ENCODE peak calls at places on chromosomes 13 and 19, in six cellular contexts. B is breast epithelium, V is BJ, Y is A673, K is OCI-LY7, Q is uterus. H is an unnamed sample.
A peak's percentile ranks its signal among the peaks of the same experiment; 100 is the strongest.

GRCh38 chr13:50130686-50131051 is 115.4 kb downstream of the KCNRG start:
- DNase-seq in Q (no peak), K (peak; percentile 51), V (no peak), Y (no peak), B (no peak), H (peak; percentile 49)

GRCh38 chr19:51370230-51370629 is 1.4 kb upstream of the CLDND2 start:
- DNase-seq in Q (no peak), K (no peak), V (no peak), Y (no peak), B (no peak), H (no peak)

GRCh38 chr19:46624958-46625661 is at the start of gene PTGIR:
- DNase-seq in K (no peak), Y (no peak), Q (peak; percentile 84), V (no peak), B (no peak), H (no peak)

GRCh38 chr19:30552593-30552992 is 180.4 kb downstream of the ZNF536 start:
- DNase-seq in Q (no peak), Y (no peak), K (no peak), V (no peak), B (no peak), H (no peak)

GRCh38 chr19:47228937-47229673 is 1.9 kb downstream of the BBC3 start:
- DNase-seq in K (peak; percentile 42), Q (peak; percentile 40), B (peak; percentile 35), Y (no peak), V (no peak), H (peak; percentile 50)

GRCh38 chr19:38796154-38796553 is 7.2 kb downstream of the LGALS7B start:
- DNase-seq in B (no peak), K (no peak), Q (no peak), V (no peak), Y (no peak), H (no peak)

GRCh38 chr13:52029569-52029968 is 5.1 kb downstream of the UTP14C start:
- DNase-seq in K (no peak), Y (no peak), V (no peak), Q (no peak), B (peak; percentile 27), H (no peak)

GRCh38 chr19:40267601-40267997 is 17.5 kb downstream of the AKT2 start:
- DNase-seq in Q (no peak), B (no peak), Y (no peak), K (no peak), V (no peak), H (no peak)

GRCh38 chr19:1069009-1069779 is 2.2 kb downstream of the ARHGAP45 start:
- DNase-seq in V (no peak), Q (no peak), Y (no peak), B (no peak), K (peak; percentile 78), H (peak; percentile 84)

GRCh38 chr13:50387124-50387581 is 371.9 kb downstream of the KCNRG start:
- DNase-seq in K (peak; percentile 75), Y (peak; percentile 38), Q (peak; percentile 34), V (no peak), B (no peak), H (no peak)

GRCh38 chr19:3692141-3693029 is 7.9 kb downstream of the PIP5K1C start:
- DNase-seq in V (no peak), K (peak; percentile 19), Q (no peak), Y (no peak), B (no peak), H (peak; percentile 50)

GRCh38 chr13:27915301-27916207 is 4.2 kb upstream of the PDX1 start:
- DNase-seq in Q (no peak), V (no peak), Y (no peak), K (no peak), B (no peak), H (no peak)

GRCh38 chr19:41064974-41065569 is 23.2 kb upstream of the CYP2A13 start:
- DNase-seq in B (no peak), K (peak; percentile 17), Y (peak; percentile 47), V (no peak), Q (no peak), H (no peak)

GRCh38 chr13:38954844-38955243 is 35.8 kb downstream of the STOML3 start:
- DNase-seq in V (no peak), Q (no peak), B (no peak), Y (no peak), K (no peak), H (no peak)

GRCh38 chr19:47309038-47309437 is 623 bp upstream of the C5AR1 start:
- DNase-seq in K (no peak), Y (peak; percentile 37), V (no peak), Q (no peak), B (no peak), H (no peak)

GRCh38 chr13:73365681-73366080 is 306.9 kb downstream of the KLF5 start:
- DNase-seq in Q (no peak), Y (no peak), V (no peak), K (no peak), B (no peak), H (no peak)

GRCh38 chr19:47848871-47849473 is 10.1 kb upstream of the TPRX2 start:
- DNase-seq in V (no peak), B (no peak), Q (no peak), Y (peak; percentile 49), K (no peak), H (peak; percentile 24)

GRCh38 chr19:33303791-33304759 is 1.7 kb upstream of the CEBPA start:
- DNase-seq in K (no peak), B (peak; percentile 20), Y (no peak), V (no peak), Q (no peak), H (no peak)

GRCh38 chr13:48144413-48145035 is 49.6 kb upstream of the MED4 start:
- DNase-seq in Q (peak; percentile 33), B (no peak), V (no peak), Y (no peak), K (peak; percentile 35), H (no peak)

DNA sequence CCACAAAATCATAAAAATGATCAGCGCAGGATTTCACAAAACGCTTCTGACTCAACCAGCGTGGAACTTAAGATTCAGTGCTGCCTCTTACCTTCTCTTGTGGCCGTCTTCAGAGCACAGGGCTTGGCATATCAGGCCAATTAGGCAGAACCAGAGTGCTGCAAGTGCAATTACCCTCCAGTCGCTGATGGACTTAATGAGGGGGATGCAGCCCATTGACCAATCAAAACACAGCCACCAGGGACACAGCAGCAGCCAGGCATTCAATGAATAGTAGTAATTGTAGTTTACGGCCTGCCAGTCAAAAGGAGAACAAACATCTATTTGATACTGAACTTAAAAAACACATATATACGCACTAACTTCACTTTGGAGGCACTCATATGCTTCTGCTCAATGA is 38.2 kb downstream of the TMTC4 start:
- DNase-seq in K (no peak), Y (no peak), Q (no peak), V (no peak), B (no peak), H (no peak)
- H3K36me3 ChIP-seq in K (peaks cover 3% of the 10 kb centered on the region), Y (peaks cover 33% of the 10 kb centered on the region), Q (no peaks in the 10 kb centered on the region), V (peaks cover 1% of the 10 kb centered on the region), B (peaks cover 4% of the 10 kb centered on the region), H (peaks cover 57% of the 10 kb centered on the region)

GRCh38 chr13:45136741-45137500 is 16.6 kb downstream of the GTF2F2 start:
- DNase-seq in K (no peak), Y (no peak), B (no peak), V (no peak), Q (no peak), H (no peak)
- H3K36me3 ChIP-seq in K (peaks cover 47% of the 10 kb centered on the region), Y (peaks cover 8% of the 10 kb centered on the region), B (no peaks in the 10 kb centered on the region), V (peaks cover 2% of the 10 kb centered on the region), Q (no peaks in the 10 kb centered on the region), H (peaks cover 9% of the 10 kb centered on the region)

GRCh38 chr19:11130824-11131455 is 24.6 kb downstream of the SPC24 start:
- DNase-seq in K (peak; percentile 71), B (peak; percentile 75), Q (peak; percentile 87), V (no peak), Y (peak; percentile 77), H (peak; percentile 75)
- H3K36me3 ChIP-seq in K (peaks cover 82% of the 10 kb centered on the region), B (no peaks in the 10 kb centered on the region), Q (no peaks in the 10 kb centered on the region), V (peaks cover 37% of the 10 kb centered on the region), Y (peaks cover 79% of the 10 kb centered on the region), H (peaks cover 47% of the 10 kb centered on the region)

GRCh38 chr19:7216373-7216902 is 77.8 kb downstream of the INSR start:
- DNase-seq in K (no peak), V (no peak), B (no peak), Q (no peak), Y (no peak), H (no peak)
- H3K36me3 ChIP-seq in K (no peaks in the 10 kb centered on the region), V (no peaks in the 10 kb centered on the region), B (no peaks in the 10 kb centered on the region), Q (no peaks in the 10 kb centered on the region), Y (no peaks in the 10 kb centered on the region), H (no peaks in the 10 kb centered on the region)

GRCh38 chr13:112513761-112514160 is 74.2 kb downstream of the TUBGCP3 start:
- DNase-seq in K (no peak), V (no peak), Y (no peak), B (no peak), Q (no peak), H (no peak)
- H3K36me3 ChIP-seq in K (peaks cover 41% of the 10 kb centered on the region), V (peaks cover 6% of the 10 kb centered on the region), Y (peaks cover 22% of the 10 kb centered on the region), B (peaks cover 8% of the 10 kb centered on the region), Q (no peaks in the 10 kb centered on the region), H (peaks cover 45% of the 10 kb centered on the region)

H was measured in naive thymus-derived CD4-positive, alpha-beta T cell.